ENCODE peak calls at places on chromosomes 12 and 14, in seven cellular contexts. K, D, R, H, I, Y and Q are unnamed samples.

GRCh38 chr12:109773384-109774011 is 59.7 kb downstream of the TRPV4 start:
- ATAC-seq in K (no peak), D (no peak), R (peak), H (peak), I (peak), Y (peak), Q (no peak)

GRCh38 chr12:48002773-48003218 is 1.5 kb downstream of the COL2A1 start:
- ATAC-seq in K (peak), D (peak), R (no peak), H (peak), I (peak), Y (peak), Q (peak)

GRCh38 chr12:5441497-5442236 is 9.8 kb downstream of the NTF3 start:
- ATAC-seq in K (peak), D (no peak), R (no peak), H (no peak), I (peak), Y (peak), Q (no peak)

GRCh38 chr12:123937707-123938600 is 34.7 kb downstream of the CCDC92 start:
- ATAC-seq in K (no peak), D (no peak), R (no peak), H (no peak), I (peak), Y (no peak), Q (no peak)

GRCh38 chr12:96121271-96121711 is 72.9 kb upstream of the ELK3 start:
- ATAC-seq in K (no peak), D (no peak), R (no peak), H (no peak), I (peak), Y (no peak), Q (no peak)

GRCh38 chr12:39010406-39010805 is 105.0 kb upstream of the CPNE8 start:
- ATAC-seq in K (no peak), D (no peak), R (no peak), H (no peak), I (no peak), Y (no peak), Q (no peak)

GRCh38 chr12:109714141-109714912 is 702 bp downstream of the FAM222A start:
- ATAC-seq in K (peak), D (no peak), R (peak), H (no peak), I (peak), Y (peak), Q (peak)

GRCh38 chr12:88006351-88006750 is 22.9 kb downstream of the C12orf50 start:
- ATAC-seq in K (no peak), D (no peak), R (no peak), H (no peak), I (no peak), Y (no peak), Q (no peak)

GRCh38 chr12:15088115-15088514 is 115.3 kb downstream of the PDE6H start:
- ATAC-seq in K (no peak), D (no peak), R (no peak), H (no peak), I (no peak), Y (no peak), Q (no peak)

GRCh38 chr12:38931461-38931860 is 26.1 kb upstream of the CPNE8 start:
- ATAC-seq in K (no peak), D (no peak), R (no peak), H (no peak), I (no peak), Y (no peak), Q (no peak)

GRCh38 chr12:111035578-111036301 is 115.4 kb upstream of the MYL2 start:
- ATAC-seq in K (no peak), D (no peak), R (no peak), H (no peak), I (no peak), Y (no peak), Q (no peak)
- H3K4me3 ChIP-seq in K (no peak), D (no peak), R (no peak), H (no peak), I (no peak), Y (no peak), Q (no peak)

DNA sequence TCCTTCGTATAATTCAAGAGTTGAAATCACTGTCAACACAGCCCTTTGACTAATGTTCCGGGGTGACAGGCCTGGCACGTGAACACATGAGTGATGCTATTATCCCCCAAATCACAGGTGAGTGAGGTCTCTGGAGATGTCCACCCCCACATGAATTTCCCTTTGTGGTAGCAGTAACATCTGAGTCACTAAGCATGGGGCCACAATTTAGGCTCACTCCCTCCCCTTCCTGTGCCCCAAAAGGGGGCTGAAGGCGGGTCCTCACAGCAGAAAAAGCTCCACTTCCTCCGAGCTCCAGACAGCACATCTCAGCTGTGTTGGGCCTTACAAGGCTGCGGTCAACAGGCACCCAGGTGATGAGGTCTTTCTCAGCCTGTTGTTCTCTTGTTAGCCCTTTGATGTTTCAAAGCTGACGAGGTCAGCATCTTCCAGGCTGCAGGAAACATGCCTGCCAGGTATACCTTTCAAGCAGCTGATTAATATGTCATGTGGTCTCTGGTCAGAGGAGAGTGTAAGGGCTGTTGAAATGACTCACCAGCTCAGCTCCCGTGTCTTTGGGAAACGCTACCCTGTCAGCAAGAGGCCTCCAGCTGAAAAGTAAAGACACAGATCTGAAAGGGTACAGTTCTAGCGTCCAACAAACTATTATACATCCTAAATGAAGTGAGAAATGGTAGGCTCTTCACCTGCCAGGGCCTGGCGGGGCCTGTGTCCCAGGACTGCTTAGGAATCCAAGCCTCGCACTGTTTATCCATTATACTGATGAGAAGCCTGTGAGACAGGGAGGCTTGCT is 107.3 kb downstream of the ZFP36L1 start:
- ATAC-seq in K (no peak), D (no peak), R (no peak), H (no peak), I (peak), Y (no peak), Q (peak)
- H3K4me3 ChIP-seq in K (no peak), D (no peak), R (no peak), H (no peak), I (no peak), Y (no peak), Q (no peak)

DNA sequence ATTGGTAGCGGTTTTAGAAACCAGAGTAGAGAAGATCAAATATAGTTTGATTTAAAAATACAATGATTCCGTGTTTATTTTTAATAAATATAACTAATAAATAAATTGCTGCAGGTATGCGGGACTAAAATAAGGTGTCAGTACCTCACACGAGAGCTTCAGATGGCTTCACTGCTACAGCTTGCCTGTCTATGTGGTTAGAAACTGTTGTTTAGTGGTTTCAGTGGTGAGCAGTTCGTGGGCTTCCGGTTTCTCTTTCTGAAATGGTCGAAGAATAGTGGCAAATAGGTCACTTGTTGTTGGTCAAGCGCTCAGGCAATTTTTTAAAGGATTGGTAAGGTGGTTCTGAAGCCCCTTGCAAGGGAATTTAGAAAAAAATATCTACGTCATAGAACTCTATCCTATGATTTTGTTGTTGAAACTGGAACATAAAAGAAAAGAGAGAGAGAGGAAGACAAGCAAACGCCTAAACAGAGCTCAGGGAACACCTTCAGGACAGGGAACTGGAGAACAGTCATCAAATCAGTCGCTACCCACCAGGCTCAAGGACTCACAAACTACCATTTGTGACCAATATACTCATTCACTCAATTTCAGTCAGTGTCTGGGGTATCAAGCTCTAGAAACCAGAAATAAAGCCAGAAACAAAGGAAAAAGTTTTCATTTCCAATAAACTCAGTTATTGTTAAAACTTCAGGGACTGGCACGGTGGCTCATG is 31.3 kb downstream of the GABARAPL1 start:
- ATAC-seq in K (no peak), D (no peak), R (no peak), H (no peak), I (no peak), Y (no peak), Q (no peak)
- H3K4me3 ChIP-seq in K (no peak), D (no peak), R (no peak), H (peak), I (no peak), Y (no peak), Q (no peak)

DNA sequence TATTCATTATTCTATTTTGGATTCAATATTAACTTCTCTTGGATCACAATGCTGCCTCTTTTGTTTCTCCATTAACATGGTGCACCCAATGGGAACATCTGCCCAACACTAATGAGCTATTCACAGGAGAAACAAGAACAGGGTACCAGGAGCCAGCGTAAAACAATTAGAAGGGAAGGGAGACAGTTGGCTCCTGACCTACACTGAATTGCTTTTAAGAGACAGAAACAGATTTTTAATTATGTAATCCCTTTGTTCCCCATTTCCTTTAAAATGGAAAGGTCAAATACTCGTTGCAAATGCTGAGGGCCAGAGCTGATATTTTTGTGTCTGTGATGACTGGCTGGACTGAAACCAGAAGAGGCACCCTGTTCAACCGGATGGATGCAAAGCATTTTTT is 108.3 kb downstream of the SEC23A start:
- ATAC-seq in K (peak), D (no peak), R (no peak), H (no peak), I (no peak), Y (no peak), Q (no peak)
- H3K4me3 ChIP-seq in K (no peak), D (no peak), R (no peak), H (no peak), I (no peak), Y (no peak), Q (no peak)

GRCh38 chr14:60488175-60488574 is 2.3 kb upstream of the C14orf39 start:
- ATAC-seq in K (no peak), D (no peak), R (no peak), H (no peak), I (no peak), Y (no peak), Q (no peak)

GRCh38 chr14:60485057-60485599 is 735 bp downstream of the C14orf39 start:
- ATAC-seq in K (no peak), D (peak), R (no peak), H (no peak), I (no peak), Y (peak), Q (no peak)

GRCh38 chr14:60485600-60486251 is at the start of gene C14orf39:
- ATAC-seq in K (no peak), D (peak), R (peak), H (peak), I (no peak), Y (peak), Q (no peak)

GRCh38 chr14:60487211-60487610 is 1.3 kb upstream of the C14orf39 start:
- ATAC-seq in K (no peak), D (no peak), R (no peak), H (no peak), I (no peak), Y (no peak), Q (no peak)

DNA sequence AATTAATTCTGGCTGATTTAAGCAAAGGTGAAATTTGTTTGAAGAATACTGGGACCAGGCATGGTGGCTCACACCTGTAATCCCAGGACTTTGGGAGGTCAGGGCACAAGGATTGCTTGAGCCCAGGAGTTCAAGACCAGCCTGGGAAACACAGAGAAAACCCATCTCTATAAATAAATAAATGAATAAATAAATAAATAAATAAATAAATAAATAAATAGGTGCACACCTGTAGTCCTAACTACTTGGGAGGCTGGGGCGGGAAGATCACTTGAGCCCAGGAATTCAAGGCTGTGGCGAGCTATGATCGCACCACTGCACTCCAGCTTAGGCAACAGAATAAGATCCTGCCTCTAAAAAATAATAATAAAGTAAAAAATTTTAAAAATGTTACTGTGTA is 4.4 kb upstream of the C14orf39 start:
- ATAC-seq in K (no peak), D (no peak), R (no peak), H (no peak), I (no peak), Y (no peak), Q (no peak)
- H3K4me3 ChIP-seq in K (no peak), D (no peak), R (no peak), H (no peak), I (no peak), Y (no peak), Q (no peak)

GRCh38 chr12:57474862-57475261 is 4.8 kb downstream of the ARHGAP9 start:
- ATAC-seq in K (no peak), D (no peak), R (no peak), H (no peak), I (no peak), Y (no peak), Q (no peak)
- H3K4me3 ChIP-seq in K (no peak), D (no peak), R (peak), H (no peak), I (no peak), Y (peak), Q (no peak)

DNA sequence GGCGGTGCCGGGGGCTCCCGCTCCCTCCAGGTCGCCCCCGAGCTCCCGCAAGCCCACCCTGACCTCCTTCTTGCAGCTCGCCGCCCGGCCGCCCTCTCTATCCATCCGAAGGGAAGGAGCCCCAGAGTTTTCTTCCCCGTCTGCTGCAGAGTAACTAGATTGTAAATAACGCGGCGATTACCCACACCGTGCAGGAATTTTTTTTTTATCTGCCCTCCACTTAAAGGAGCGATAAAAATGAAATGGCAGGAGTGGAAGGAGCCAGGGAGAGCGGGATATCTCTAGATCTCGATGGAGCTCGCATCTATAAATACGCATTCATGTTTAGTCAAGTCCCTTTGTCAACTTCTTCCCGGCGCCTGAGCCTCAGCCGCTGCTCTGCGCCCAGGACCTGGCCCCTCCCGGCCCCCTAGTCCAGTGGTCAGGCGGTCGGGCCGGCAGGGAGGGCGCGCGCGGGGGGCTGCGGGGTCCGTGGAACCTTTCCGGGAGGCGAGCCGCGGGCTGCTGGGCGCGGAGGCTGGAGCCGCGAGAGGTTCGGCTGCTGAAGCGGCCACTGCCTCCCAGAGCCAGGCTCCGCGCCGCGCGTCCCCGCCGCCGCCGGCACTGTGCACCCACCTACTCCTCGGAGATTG is 386.0 kb downstream of the BCAT1 start:
- ATAC-seq in K (peak), D (peak), R (peak), H (peak), I (peak), Y (peak), Q (peak)
- H3K4me3 ChIP-seq in K (peak), D (peak), R (peak), H (peak), I (peak), Y (peak), Q (peak)

GRCh38 chr12:114697246-114697716 is 13.3 kb upstream of the TBX3 start:
- ATAC-seq in K (no peak), D (no peak), R (no peak), H (no peak), I (no peak), Y (no peak), Q (no peak)
- H3K4me3 ChIP-seq in K (no peak), D (no peak), R (no peak), H (no peak), I (no peak), Y (no peak), Q (no peak)

GRCh38 chr12:97464241-97465011 is 1.8 kb downstream of the RMST start:
- ATAC-seq in K (no peak), D (no peak), R (no peak), H (no peak), I (no peak), Y (no peak), Q (no peak)
- H3K4me3 ChIP-seq in K (peak), D (no peak), R (no peak), H (peak), I (no peak), Y (peak), Q (no peak)